ENCODE peak calls at places on chromosomes 3 and 15, in ten cellular contexts. R is thyroid gland, Y is pancreas, K is suprapubic skin, B is spleen, F is fibroblast of lung, Q is tibial nerve, H is body of pancreas, T is neural progenitor cell, J is breast epithelium. U is an unnamed sample. For H3K4me1, the result is how much of the 10 kb centered on the place peaks cover.

GRCh38 chr15:65054333-65055200 is 9.4 kb downstream of the SLC51B start:
- DNase-seq in B (peak), T (peak), Y (peak), F (peak), Q (peak), K (peak), J (peak), R (peak), H (peak), U (no peak)

GRCh38 chr15:26771917-26772587 is 814 bp downstream of the GABRB3 start:
- DNase-seq in K (no peak), B (no peak), J (no peak), H (peak), F (no peak), Y (peak), T (no peak), R (peak), Q (no peak), U (no peak)

GRCh38 chr15:25054329-25054728 is 99.5 kb downstream of the SNRPN start:
- DNase-seq in H (no peak), R (no peak), Q (no peak), K (no peak), Y (peak), F (no peak), B (peak), T (no peak), J (no peak), U (no peak)

GRCh38 chr3:131174752-131175151 is 148.1 kb downstream of the NEK11 start:
- DNase-seq in F (peak), K (no peak), Y (no peak), Q (no peak), B (no peak), J (no peak), T (no peak), R (no peak), H (no peak), U (no peak)

GRCh38 chr3:77773084-77773483 is 733.2 kb downstream of the ROBO2 start:
- DNase-seq in H (no peak), B (no peak), R (no peak), T (no peak), F (no peak), J (no peak), K (no peak), Y (no peak), Q (no peak), U (no peak)

GRCh38 chr3:120471643-120472042 is 20.9 kb upstream of the FSTL1 start:
- DNase-seq in J (no peak), T (no peak), Q (no peak), K (no peak), B (no peak), F (peak), Y (no peak), H (no peak), R (no peak), U (no peak)

GRCh38 chr3:122025296-122025695 is 3.2 kb upstream of the ILDR1 start:
- DNase-seq in Y (no peak), F (no peak), T (no peak), J (no peak), R (no peak), K (no peak), Q (no peak), B (no peak), H (no peak), U (no peak)

GRCh38 chr3:187020376-187020775 is 90.0 kb downstream of the ST6GAL1 start:
- DNase-seq in Q (no peak), H (no peak), T (no peak), F (no peak), Y (no peak), K (no peak), R (no peak), J (no peak), B (no peak), U (no peak)

GRCh38 chr15:87753539-87753938 is 503.0 kb downstream of the NTRK3 start:
- DNase-seq in K (no peak), F (no peak), T (no peak), H (no peak), J (no peak), B (no peak), Q (no peak), Y (no peak), R (no peak), U (no peak)

GRCh38 chr3:149655826-149656599 is 1.8 kb downstream of the WWTR1 start:
- DNase-seq in Y (no peak), J (no peak), F (peak), H (no peak), K (no peak), B (no peak), T (no peak), R (peak), Q (no peak), U (no peak)

GRCh38 chr3:159987291-159987711 is 1.3 kb upstream of the IL12A start:
- DNase-seq in R (no peak), Y (no peak), K (no peak), T (peak), J (no peak), H (no peak), F (no peak), B (no peak), Q (no peak), U (no peak)

GRCh38 chr3:96996009-96996408 is 181.6 kb downstream of the EPHA6 start:
- DNase-seq in F (no peak), B (no peak), K (no peak), Y (no peak), T (no peak), J (no peak), Q (no peak), R (no peak), H (no peak), U (no peak)

GRCh38 chr3:141183606-141184005 is 48.0 kb upstream of the PXYLP1 start:
- DNase-seq in H (no peak), Q (no peak), F (no peak), R (no peak), Y (no peak), K (no peak), T (no peak), B (no peak), J (no peak), U (no peak)

GRCh38 chr3:42507252-42507651 is 4.8 kb downstream of the VIPR1 start:
- DNase-seq in B (peak), H (peak), F (no peak), Y (peak), R (peak), T (no peak), J (peak), Q (no peak), K (peak), U (no peak)

GRCh38 chr3:72820405-72820804 is 27.8 kb downstream of the SHQ1 start:
- DNase-seq in R (peak), K (no peak), B (no peak), J (no peak), T (no peak), Q (no peak), Y (peak), H (peak), F (peak), U (no peak)

GRCh38 chr3:102178817-102179216 is 256.0 kb upstream of the ZPLD1 start:
- DNase-seq in T (no peak), B (no peak), H (no peak), Y (no peak), J (no peak), R (no peak), K (no peak), F (no peak), Q (no peak), U (no peak)
- H3K4me3 ChIP-seq in T (no peak), B (no peak), H (no peak), Y (no peak), J (no peak), R (no peak), K (no peak), F (no peak), Q (no peak), U (no peak)

GRCh38 chr15:99495430-99496301 is 70.1 kb upstream of the MEF2A start:
- DNase-seq in R (no peak), Q (no peak), B (no peak), J (no peak), Y (no peak), K (no peak), H (no peak), F (peak), T (no peak), U (no peak)

GRCh38 chr15:99492716-99493115 is 73.1 kb upstream of the MEF2A start:
- DNase-seq in B (no peak), Q (no peak), K (no peak), Y (no peak), T (no peak), R (no peak), J (no peak), F (no peak), H (no peak), U (no peak)

GRCh38 chr15:99493461-99493860 is 72.3 kb upstream of the MEF2A start:
- DNase-seq in R (no peak), Q (no peak), T (no peak), F (no peak), H (no peak), J (no peak), K (no peak), B (no peak), Y (no peak), U (no peak)

GRCh38 chr15:99492275-99492674 is 73.5 kb upstream of the MEF2A start:
- DNase-seq in Y (no peak), K (no peak), H (no peak), Q (no peak), B (no peak), R (no peak), J (no peak), F (no peak), T (no peak), U (no peak)

DNA sequence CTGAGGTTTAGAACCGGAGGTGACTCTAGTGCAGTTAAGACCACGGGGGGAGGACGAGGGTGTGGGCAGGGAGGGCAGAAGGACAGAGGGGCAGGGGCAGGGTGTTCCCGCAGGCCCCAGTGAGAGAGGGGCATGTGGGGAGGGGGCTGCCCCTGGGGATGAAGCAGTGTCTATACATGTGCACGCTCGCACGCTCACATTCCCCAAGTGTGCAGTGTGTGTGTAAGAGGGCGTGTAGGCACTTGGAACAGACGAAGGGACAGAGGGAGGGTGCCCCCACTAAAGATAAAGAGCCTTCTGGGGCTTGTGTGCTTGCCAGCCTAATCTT is 69.5 kb upstream of the MEF2A start:
- DNase-seq in F (no peak), K (no peak), R (no peak), T (no peak), B (no peak), Q (no peak), H (no peak), J (no peak), Y (no peak), U (no peak)
- H3K4me1 ChIP-seq in F (under half), K (under half), R (under half), T (under half), B (under half), Q (under half), H (under half), J (under half), Y (under half), U (under half)

GRCh38 chr3:11530153-11530721 is 113.5 kb downstream of the VGLL4 start:
- DNase-seq in F (peak), J (no peak), Q (no peak), H (no peak), Y (no peak), K (peak), B (no peak), R (peak), T (peak), U (no peak)
- TF ChIP-seq CTCF in F (no peak), J (no peak), Q (no peak), H (no peak), Y (no peak), K (no peak), B (no peak), R (peak), T (no peak), U (no peak)

GRCh38 chr3:11226042-11226370 is 46.2 kb upstream of the ATG7 start:
- DNase-seq in K (no peak), H (no peak), F (no peak), J (no peak), R (no peak), Q (no peak), T (no peak), B (no peak), Y (no peak), U (no peak)
- H3K4me3 ChIP-seq in K (peak), H (no peak), F (no peak), J (no peak), R (no peak), Q (no peak), T (no peak), B (no peak), Y (no peak), U (peak)

GRCh38 chr3:38375072-38375471 is 28.5 kb downstream of the XYLB start:
- DNase-seq in T (no peak), Q (no peak), Y (no peak), B (no peak), R (no peak), H (no peak), F (no peak), J (no peak), K (no peak), U (no peak)
- H3K4me1 ChIP-seq in T (under half), Q (under half), Y (under half), B (under half), R (under half), H (under half), F (under half), J (under half), K (under half), U (under half)

U was measured in esophagus squamous epithelium.